ENCODE peak calls at places on chromosome X, in five cellular contexts. One of them, this sample, is unnamed.

GRCh38 chrX:115582871-115583729 is 22.1 kb downstream of the PLS3 start:
- DNase-seq in stimulated activated CD8-positive, alpha-beta memory T cell treated with anti-CD3 and anti-CD28 coated beads, Interleukin-2, amount 100 ng/mL, for 48 hours: no peak
- DNase-seq in heart left ventricle: no peak
- DNase-seq in WERI-Rb-1: peak; percentile 8
- DNase-seq in body of pancreas: no peak
- DNase-seq in this sample: no peak

GRCh38 chrX:33128048-33128805 is 83.1 kb downstream of the DMD start:
- DNase-seq in stimulated activated CD8-positive, alpha-beta memory T cell treated with anti-CD3 and anti-CD28 coated beads, Interleukin-2, amount 100 ng/mL, for 48 hours: no peak
- DNase-seq in heart left ventricle: no peak
- DNase-seq in WERI-Rb-1: peak; percentile 41
- DNase-seq in body of pancreas: no peak
- DNase-seq in this sample: no peak

GRCh38 chrX:85084770-85085393 is 81.2 kb downstream of the APOOL start:
- DNase-seq in stimulated activated CD8-positive, alpha-beta memory T cell treated with anti-CD3 and anti-CD28 coated beads, Interleukin-2, amount 100 ng/mL, for 48 hours: no peak
- DNase-seq in heart left ventricle: no peak
- DNase-seq in WERI-Rb-1: no peak
- DNase-seq in body of pancreas: peak; percentile 25
- DNase-seq in this sample: peak; percentile 0

GRCh38 chrX:10922158-10922557 is 189.0 kb upstream of the HCCS start:
- DNase-seq in stimulated activated CD8-positive, alpha-beta memory T cell treated with anti-CD3 and anti-CD28 coated beads, Interleukin-2, amount 100 ng/mL, for 48 hours: no peak
- DNase-seq in heart left ventricle: no peak
- DNase-seq in WERI-Rb-1: no peak
- DNase-seq in body of pancreas: no peak
- DNase-seq in this sample: no peak

GRCh38 chrX:39174761-39175417 is 373.6 kb downstream of the MID1IP1 start:
- DNase-seq in stimulated activated CD8-positive, alpha-beta memory T cell treated with anti-CD3 and anti-CD28 coated beads, Interleukin-2, amount 100 ng/mL, for 48 hours: no peak
- DNase-seq in heart left ventricle: no peak
- DNase-seq in WERI-Rb-1: no peak
- DNase-seq in body of pancreas: peak; percentile 30
- DNase-seq in this sample: peak; percentile 28

GRCh38 chrX:24877854-24878650 is 137.7 kb downstream of the ARX start:
- DNase-seq in stimulated activated CD8-positive, alpha-beta memory T cell treated with anti-CD3 and anti-CD28 coated beads, Interleukin-2, amount 100 ng/mL, for 48 hours: no peak
- DNase-seq in heart left ventricle: no peak
- DNase-seq in WERI-Rb-1: no peak
- DNase-seq in body of pancreas: no peak
- DNase-seq in this sample: no peak

GRCh38 chrX:69109706-69110635 is 55.3 kb downstream of the PJA1 start:
- DNase-seq in stimulated activated CD8-positive, alpha-beta memory T cell treated with anti-CD3 and anti-CD28 coated beads, Interleukin-2, amount 100 ng/mL, for 48 hours: no peak
- DNase-seq in heart left ventricle: no peak
- DNase-seq in WERI-Rb-1: no peak
- DNase-seq in body of pancreas: no peak
- DNase-seq in this sample: no peak

GRCh38 chrX:30580641-30581040 is 3.1 kb upstream of the TASL start:
- DNase-seq in stimulated activated CD8-positive, alpha-beta memory T cell treated with anti-CD3 and anti-CD28 coated beads, Interleukin-2, amount 100 ng/mL, for 48 hours: no peak
- DNase-seq in heart left ventricle: no peak
- DNase-seq in WERI-Rb-1: no peak
- DNase-seq in body of pancreas: no peak
- DNase-seq in this sample: no peak

GRCh38 chrX:51568586-51568985 is 50.1 kb downstream of the CENPVL3 start:
- DNase-seq in stimulated activated CD8-positive, alpha-beta memory T cell treated with anti-CD3 and anti-CD28 coated beads, Interleukin-2, amount 100 ng/mL, for 48 hours: no peak
- DNase-seq in heart left ventricle: no peak
- DNase-seq in WERI-Rb-1: no peak
- DNase-seq in body of pancreas: no peak
- DNase-seq in this sample: no peak